ENCODE peak calls at places on chromosomes 12 and 14, in four cellular contexts. One of them, this sample, is unnamed.

GRCh38 chr12:66623455-66623854 is 55.4 kb downstream of the GRIP1 start:
- DNase-seq in RPMI7951: no peak
- DNase-seq in NCI-H510A: no peak
- DNase-seq in left kidney: no peak
- DNase-seq in this sample: no peak

GRCh38 chr14:85958069-85958468 is 428.1 kb downstream of the FLRT2 start:
- DNase-seq in RPMI7951: no peak
- DNase-seq in NCI-H510A: no peak
- DNase-seq in left kidney: no peak
- DNase-seq in this sample: no peak

GRCh38 chr14:77885363-77885762 is 85.5 kb downstream of the ADCK1 start:
- DNase-seq in RPMI7951: no peak
- DNase-seq in NCI-H510A: no peak
- DNase-seq in left kidney: peak
- DNase-seq in this sample: no peak

GRCh38 chr14:38469156-38469555 is 213.3 kb upstream of the CLEC14A start:
- DNase-seq in RPMI7951: no peak
- DNase-seq in NCI-H510A: no peak
- DNase-seq in left kidney: no peak
- DNase-seq in this sample: no peak

GRCh38 chr14:52922059-52922458 is 28.8 kb downstream of the FERMT2 start:
- DNase-seq in RPMI7951: no peak
- DNase-seq in NCI-H510A: no peak
- DNase-seq in left kidney: no peak
- DNase-seq in this sample: no peak

GRCh38 chr14:24098229-24098926 is 4.3 kb downstream of the PCK2 start:
- DNase-seq in RPMI7951: no peak
- DNase-seq in NCI-H510A: no peak
- DNase-seq in left kidney: no peak
- DNase-seq in this sample: no peak

GRCh38 chr14:63277784-63278183 is 41.0 kb downstream of the GPHB5 start:
- DNase-seq in RPMI7951: no peak
- DNase-seq in NCI-H510A: no peak
- DNase-seq in left kidney: no peak
- DNase-seq in this sample: peak

GRCh38 chr12:103469716-103470115 is 26.1 kb downstream of the C12orf42 start:
- DNase-seq in RPMI7951: no peak
- DNase-seq in NCI-H510A: no peak
- DNase-seq in left kidney: no peak
- DNase-seq in this sample: no peak

GRCh38 chr12:44446181-44446580 is 429.9 kb downstream of the NELL2 start:
- DNase-seq in RPMI7951: no peak
- DNase-seq in NCI-H510A: no peak
- DNase-seq in left kidney: no peak
- DNase-seq in this sample: no peak

GRCh38 chr14:104082807-104083206 is 2.7 kb upstream of the ASPG start:
- DNase-seq in RPMI7951: no peak
- DNase-seq in NCI-H510A: no peak
- DNase-seq in left kidney: no peak
- DNase-seq in this sample: no peak

GRCh38 chr14:101288436-101289229 is 272.7 kb upstream of the DIO3 start:
- DNase-seq in RPMI7951: no peak
- DNase-seq in NCI-H510A: no peak
- DNase-seq in left kidney: peak
- DNase-seq in this sample: no peak

GRCh38 chr12:70722584-70723343 is 85.5 kb upstream of the PTPRB start:
- DNase-seq in RPMI7951: peak
- DNase-seq in NCI-H510A: no peak
- DNase-seq in left kidney: peak
- DNase-seq in this sample: no peak

GRCh38 chr14:51581017-51581881 is 70.5 kb upstream of the FRMD6 start:
- DNase-seq in RPMI7951: peak
- DNase-seq in NCI-H510A: no peak
- DNase-seq in left kidney: no peak
- DNase-seq in this sample: no peak

GRCh38 chr12:67766370-67766769 is 117.8 kb downstream of the DYRK2 start:
- DNase-seq in RPMI7951: peak
- DNase-seq in NCI-H510A: no peak
- DNase-seq in left kidney: no peak
- DNase-seq in this sample: no peak

GRCh38 chr12:60072911-60073310 is 477.1 kb downstream of the SLC16A7 start:
- DNase-seq in RPMI7951: peak
- DNase-seq in NCI-H510A: no peak
- DNase-seq in left kidney: no peak
- DNase-seq in this sample: no peak

GRCh38 chr12:131076791-131077747 is 123.4 kb downstream of the ADGRD1 start:
- DNase-seq in RPMI7951: no peak
- DNase-seq in NCI-H510A: no peak
- DNase-seq in left kidney: no peak
- DNase-seq in this sample: no peak

GRCh38 chr14:69657961-69658360 is 46.6 kb downstream of the SUSD6 start:
- DNase-seq in RPMI7951: no peak
- DNase-seq in NCI-H510A: peak
- DNase-seq in left kidney: peak
- DNase-seq in this sample: peak